ENCODE peak calls at places on chromosomes 5 and 9, in seven cellular contexts. Y is stomach, O is brain microvascular endothelial cell, T is kidney epithelial cell, J is A549, P is astrocyte, C is sigmoid colon. Z is an unnamed sample.

GRCh38 chr9:108163321-108164005 is 673.9 kb upstream of the KLF4 start:
- DNase-seq in Y (no peak), O (no peak), T (no peak), J (no peak), P (peak), C (no peak), Z (peak)

GRCh38 chr5:134877159-134877558 is 3.0 kb downstream of the TXNDC15 start:
- DNase-seq in Y (no peak), O (no peak), T (no peak), J (no peak), P (no peak), C (no peak), Z (no peak)

GRCh38 chr9:88593537-88594185 is 58.7 kb downstream of the NXNL2 start:
- DNase-seq in Y (peak), O (peak), T (no peak), J (peak), P (peak), C (no peak), Z (peak)

GRCh38 chr5:89904442-89904841 is 505.1 kb downstream of the CETN3 start:
- DNase-seq in Y (no peak), O (no peak), T (no peak), J (no peak), P (no peak), C (no peak), Z (peak)

GRCh38 chr9:128193469-128194096 is 2.2 kb upstream of the CIZ1 start:
- DNase-seq in Y (no peak), O (no peak), T (no peak), J (no peak), P (no peak), C (no peak), Z (no peak)

GRCh38 chr5:133840168-133840567 is 128.3 kb downstream of the C5orf15 start:
- DNase-seq in Y (no peak), O (no peak), T (no peak), J (no peak), P (no peak), C (no peak), Z (no peak)

GRCh38 chr9:96344458-96345180 is 38.9 kb downstream of the SLC35D2 start:
- DNase-seq in Y (no peak), O (peak), T (peak), J (peak), P (peak), C (peak), Z (peak)

GRCh38 chr9:99851028-99851822 is 29.5 kb downstream of the NR4A3 start:
- DNase-seq in Y (no peak), O (no peak), T (no peak), J (no peak), P (no peak), C (no peak), Z (no peak)

GRCh38 chr5:154829181-154829588 is 21.2 kb downstream of the FAXDC2 start:
- DNase-seq in Y (no peak), O (no peak), T (no peak), J (no peak), P (no peak), C (peak), Z (peak)

GRCh38 chr5:135127604-135128240 is 93.7 kb upstream of the PITX1 start:
- DNase-seq in Y (peak), O (peak), T (no peak), J (peak), P (peak), C (no peak), Z (peak)

GRCh38 chr5:152116926-152117325 is 192.3 kb upstream of the GLRA1 start:
- DNase-seq in Y (no peak), O (no peak), T (no peak), J (no peak), P (no peak), C (no peak), Z (no peak)

GRCh38 chr9:127118597-127119318 is 3.7 kb downstream of the ANGPTL2 start:
- DNase-seq in Y (no peak), O (no peak), T (no peak), J (no peak), P (no peak), C (peak), Z (no peak)

GRCh38 chr5:126335871-126336270 is 87.3 kb upstream of the GRAMD2B start:
- DNase-seq in Y (no peak), O (no peak), T (no peak), J (no peak), P (peak), C (no peak), Z (no peak)

GRCh38 chr9:133355881-133356357 is 368 bp downstream of the SURF1 start:
- DNase-seq in Y (no peak), O (no peak), T (no peak), J (no peak), P (no peak), C (no peak), Z (no peak)

GRCh38 chr5:411728-412127 is 31.2 kb upstream of the EXOC3 start:
- DNase-seq in Y (no peak), O (no peak), T (no peak), J (no peak), P (no peak), C (peak), Z (no peak)
- H3K4me3 ChIP-seq in Y (no peak), O (no peak), T (no peak), J (no peak), P (no peak), C (no peak), Z (no peak)

DNA sequence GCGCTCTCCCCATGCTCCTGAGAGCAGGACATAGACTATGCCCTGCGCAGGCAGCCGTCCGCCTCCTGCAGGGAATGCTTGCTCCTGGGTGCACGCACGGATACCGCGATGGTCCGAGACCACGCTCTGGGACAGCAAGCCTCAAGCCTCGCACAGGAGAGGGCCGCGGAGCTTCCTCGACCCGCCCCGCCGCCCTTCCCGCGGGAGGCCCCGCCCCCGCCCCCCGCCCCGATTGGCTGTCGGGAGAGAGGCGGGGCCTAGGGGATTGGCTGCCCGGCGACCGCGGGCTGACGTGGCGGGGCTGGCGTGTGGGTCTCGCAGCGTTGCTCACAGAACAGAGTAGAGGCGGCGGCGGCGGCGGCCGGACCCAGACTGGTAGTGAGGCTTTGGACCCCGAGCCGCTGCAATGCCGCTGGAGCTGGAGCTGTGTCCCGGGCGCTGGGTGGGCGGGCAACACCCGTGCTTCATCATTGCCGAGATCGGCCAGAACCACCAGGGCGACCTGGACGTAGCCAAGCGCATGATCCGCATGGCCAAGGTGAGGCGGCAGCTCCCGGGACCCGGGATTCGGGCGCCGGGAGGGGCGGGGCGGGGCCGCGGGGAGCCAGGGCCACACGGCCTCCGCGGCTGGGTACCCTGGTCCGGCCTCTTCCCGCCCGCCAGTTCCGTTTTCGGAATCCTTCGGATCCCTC is at the start of gene NANS:
- DNase-seq in Y (peak), O (peak), T (peak), J (peak), P (peak), C (peak), Z (peak)
- TF ChIP-seq CTCF in Y (no peak), O (peak), T (no peak), J (no peak), P (no peak), C (no peak), Z (no peak)

DNA sequence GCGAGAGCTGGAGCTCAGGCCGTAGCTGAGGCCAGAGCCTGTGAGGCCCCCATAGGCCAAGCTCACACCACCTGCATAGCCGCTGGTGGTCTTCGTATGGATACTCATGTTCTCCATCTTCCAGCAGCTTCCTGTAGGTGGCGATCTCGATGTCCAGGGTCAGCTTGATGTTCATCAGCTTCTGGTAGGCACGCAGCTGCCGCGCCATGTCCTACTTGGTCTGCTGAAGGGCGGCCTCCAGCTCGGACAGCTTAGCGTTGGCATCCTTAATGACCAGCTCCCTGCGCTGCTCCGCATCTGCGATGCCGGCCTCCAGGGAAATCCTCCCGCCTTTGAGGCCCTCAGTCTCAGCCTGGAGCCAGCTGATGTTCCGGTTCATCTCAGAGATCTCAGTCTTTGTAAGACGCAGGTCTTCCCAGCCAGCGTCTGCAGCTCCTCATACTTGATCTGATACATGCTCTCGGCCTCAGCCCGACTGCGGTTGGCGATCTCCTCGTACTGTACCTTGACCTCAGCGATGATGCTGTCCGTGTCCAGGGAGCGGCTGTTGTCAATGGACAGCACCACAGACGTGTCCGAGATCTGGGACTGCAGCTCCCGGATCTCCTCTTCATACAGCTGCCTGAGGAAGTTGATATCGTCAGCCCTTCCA is 172.1 kb downstream of the PPP2R2B start:
- DNase-seq in Y (no peak), O (no peak), T (no peak), J (no peak), P (no peak), C (no peak), Z (no peak)
- H3K4me3 ChIP-seq in Y (no peak), O (no peak), T (no peak), J (no peak), P (no peak), C (no peak), Z (no peak)

DNA sequence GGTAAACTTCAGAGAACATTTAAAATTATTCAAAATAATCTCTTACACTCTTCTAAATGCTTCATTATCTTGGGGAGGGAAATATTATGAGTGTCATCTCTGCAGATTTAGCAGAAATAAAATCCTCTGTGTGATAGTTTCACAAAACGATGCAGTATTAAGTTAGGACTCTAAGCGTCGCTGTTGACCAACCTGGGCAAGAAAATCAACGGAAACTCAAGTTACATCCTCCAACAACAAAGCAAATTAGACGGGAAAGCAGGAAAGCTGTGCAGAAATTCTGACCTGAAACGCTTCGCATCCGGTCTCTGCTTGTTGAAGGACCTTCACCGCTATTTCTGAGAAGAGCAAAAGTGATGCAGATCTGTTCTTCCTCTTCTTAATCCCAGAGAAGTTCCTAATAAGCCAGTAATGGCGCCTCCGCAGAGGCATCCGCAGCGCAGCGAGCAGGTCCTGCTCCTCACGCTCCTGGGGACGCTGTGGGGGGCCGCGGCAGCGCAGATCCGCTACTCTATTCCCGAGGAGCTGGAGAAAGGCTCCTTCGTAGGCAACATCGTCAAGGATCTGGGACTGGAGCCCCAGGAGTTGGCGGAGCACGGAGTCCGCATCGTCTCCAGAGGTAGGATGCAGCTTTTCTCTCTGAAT is at the start of gene PCDHGA6:
- DNase-seq in Y (no peak), O (no peak), T (no peak), J (no peak), P (peak), C (no peak), Z (peak)
- TF ChIP-seq CTCF in Y (no peak), O (peak), T (peak), J (no peak), P (peak), C (no peak), Z (peak)

GRCh38 chr5:61610262-61611024 is 278.4 kb downstream of the ZSWIM6 start:
- DNase-seq in Y (no peak), O (no peak), T (no peak), J (no peak), P (no peak), C (no peak), Z (no peak)
- H3K4me3 ChIP-seq in Y (no peak), O (no peak), T (no peak), J (no peak), P (no peak), C (no peak), Z (no peak)

GRCh38 chr9:73009649-73010288 is 56.9 kb upstream of the ALDH1A1 start:
- DNase-seq in Y (no peak), O (no peak), T (no peak), J (no peak), P (no peak), C (no peak), Z (no peak)
- TF ChIP-seq CTCF in Y (no peak), O (no peak), T (no peak), J (no peak), P (no peak), C (no peak), Z (no peak)

GRCh38 chr9:122370869-122371467 is at the start of gene PTGS1:
- DNase-seq in Y (peak), O (no peak), T (no peak), J (no peak), P (no peak), C (peak), Z (peak)
- H3K4me3 ChIP-seq in Y (peak), O (peak), T (peak), J (no peak), P (no peak), C (peak), Z (peak)

DNA sequence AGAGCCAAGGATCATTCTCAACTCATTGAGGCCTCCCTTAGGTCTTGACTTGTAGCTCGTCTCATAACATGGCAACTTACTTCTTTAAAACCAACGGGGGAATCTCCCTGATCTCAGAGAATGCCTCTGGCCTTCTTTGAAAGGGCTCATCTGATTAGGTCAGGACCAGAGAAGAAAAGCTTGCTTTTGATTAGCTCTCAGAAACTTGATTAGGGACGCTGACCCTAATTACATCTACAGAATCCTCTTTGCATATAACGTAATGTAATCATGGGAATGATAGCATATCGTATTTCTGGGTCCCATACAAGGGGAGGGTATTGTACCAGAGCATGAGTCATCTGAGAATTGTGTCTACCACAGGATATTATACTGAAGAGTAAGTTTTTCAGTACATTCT is 125.1 kb upstream of the SH3GL2 start:
- DNase-seq in Y (no peak), O (no peak), T (no peak), J (no peak), P (peak), C (no peak), Z (no peak)
- TF ChIP-seq CTCF in Y (no peak), O (no peak), T (no peak), J (no peak), P (no peak), C (no peak), Z (no peak)

GRCh38 chr5:7852988-7853387 is 2.1 kb upstream of the CFAP90 start:
- DNase-seq in Y (no peak), O (no peak), T (no peak), J (no peak), P (no peak), C (no peak), Z (no peak)

GRCh38 chr5:7852542-7852941 is 1.6 kb upstream of the CFAP90 start:
- DNase-seq in Y (no peak), O (no peak), T (no peak), J (no peak), P (peak), C (no peak), Z (no peak)

GRCh38 chr5:7851240-7851592 is 283 bp upstream of the CFAP90 start:
- DNase-seq in Y (no peak), O (no peak), T (no peak), J (no peak), P (no peak), C (no peak), Z (no peak)

GRCh38 chr5:7850533-7851239 is at the start of gene CFAP90:
- DNase-seq in Y (peak), O (peak), T (no peak), J (no peak), P (peak), C (no peak), Z (no peak)

GRCh38 chr5:7851617-7852289 is 820 bp upstream of the CFAP90 start:
- DNase-seq in Y (peak), O (no peak), T (no peak), J (no peak), P (no peak), C (no peak), Z (no peak)
- H3K4me3 ChIP-seq in Y (no peak), O (no peak), T (no peak), J (no peak), P (no peak), C (no peak), Z (no peak)